ENCODE peak calls at places on chromosomes 2 and 18, in seven cellular contexts. C is heart left ventricle, F is NB4, U is adrenal gland, S is A549, L is ovary, I is H1. B is an unnamed sample.

GRCh38 chr2:23596316-23596885 is 211.4 kb downstream of the KLHL29 start:
- DNase-seq in C (no peak), F (peak), U (peak), S (no peak), L (peak), I (no peak), B (no peak)

GRCh38 chr18:11392292-11392691 is 217.1 kb upstream of the SLC35G4 start:
- DNase-seq in C (no peak), F (no peak), U (no peak), S (no peak), L (no peak), I (no peak), B (no peak)

GRCh38 chr2:143451622-143452021 is 322.4 kb downstream of the ARHGAP15 start:
- DNase-seq in C (no peak), F (no peak), U (no peak), S (peak), L (no peak), I (no peak), B (no peak)

GRCh38 chr2:120316528-120317179 is 29.3 kb upstream of the INHBB start:
- DNase-seq in C (no peak), F (no peak), U (no peak), S (no peak), L (no peak), I (no peak), B (no peak)

GRCh38 chr2:118123561-118124232 is 35.4 kb downstream of the INSIG2 start:
- DNase-seq in C (no peak), F (no peak), U (no peak), S (peak), L (no peak), I (no peak), B (no peak)

GRCh38 chr18:459801-460200 is 40.7 kb downstream of the COLEC12 start:
- DNase-seq in C (no peak), F (no peak), U (no peak), S (no peak), L (no peak), I (no peak), B (no peak)

GRCh38 chr2:189285962-189286648 is 106.5 kb upstream of the COL5A2 start:
- DNase-seq in C (no peak), F (no peak), U (no peak), S (peak), L (no peak), I (no peak), B (no peak)

GRCh38 chr2:146119586-146119985 is 1599.7 kb upstream of the ZEB2 start:
- DNase-seq in C (no peak), F (no peak), U (no peak), S (no peak), L (no peak), I (no peak), B (no peak)

GRCh38 chr2:201680743-201681142 is 17.7 kb downstream of the MPP4 start:
- DNase-seq in C (no peak), F (peak), U (peak), S (peak), L (no peak), I (peak), B (no peak)

GRCh38 chr18:44599409-44599808 is 81.3 kb upstream of the SETBP1 start:
- DNase-seq in C (no peak), F (no peak), U (no peak), S (no peak), L (no peak), I (no peak), B (no peak)

GRCh38 chr18:24404591-24404990 is 7.0 kb upstream of the OSBPL1A start:
- DNase-seq in C (no peak), F (no peak), U (no peak), S (no peak), L (no peak), I (no peak), B (no peak)

DNA sequence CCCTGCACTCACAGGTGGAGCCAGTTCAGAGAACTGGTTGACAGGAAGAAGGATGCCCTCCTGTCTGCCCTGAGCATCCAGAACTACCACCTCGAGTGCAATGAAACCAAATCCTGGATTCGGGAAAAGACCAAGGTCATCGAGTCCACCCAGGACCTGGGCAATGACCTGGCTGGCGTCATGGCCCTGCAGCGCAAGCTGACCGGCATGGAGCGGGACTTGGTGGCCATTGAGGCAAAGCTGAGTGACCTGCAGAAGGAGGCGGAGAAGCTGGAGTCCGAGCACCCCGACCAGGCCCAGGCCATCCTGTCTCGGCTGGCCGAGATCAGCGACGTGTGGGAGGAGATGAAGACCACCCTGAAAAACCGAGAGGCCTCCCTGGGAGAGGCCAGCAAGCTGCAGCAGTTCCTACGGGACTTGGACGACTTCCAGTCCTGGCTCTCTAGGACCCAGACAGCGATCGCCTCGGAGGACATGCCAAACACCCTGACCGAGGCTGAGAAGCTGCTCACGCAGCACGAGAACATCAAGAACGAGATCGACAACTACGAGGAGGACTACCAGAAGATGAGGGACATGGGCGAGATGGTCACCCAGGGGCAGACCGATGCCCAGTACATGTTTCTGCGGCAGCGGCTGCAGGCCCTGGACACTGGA is 92.5 kb upstream of the EML6 start:
- DNase-seq in C (no peak), F (no peak), U (peak), S (no peak), L (no peak), I (no peak), B (no peak)
- TF ChIP-seq POLR2A in C (no peak), F (no peak), U (no peak), S (no peak), L (no peak), I (no peak), B (no peak)

GRCh38 chr2:238847432-238847801 is 468 bp upstream of the TWIST2 start:
- DNase-seq in C (no peak), F (no peak), U (no peak), S (no peak), L (no peak), I (no peak), B (no peak)

GRCh38 chr2:238846503-238847431 is 1.1 kb upstream of the TWIST2 start:
- DNase-seq in C (no peak), F (no peak), U (no peak), S (no peak), L (peak), I (no peak), B (peak)

GRCh38 chr2:238848566-238848940 is 668 bp downstream of the TWIST2 start:
- DNase-seq in C (no peak), F (no peak), U (no peak), S (no peak), L (peak), I (no peak), B (peak)

GRCh38 chr2:238848941-238849853 is 1.3 kb downstream of the TWIST2 start:
- DNase-seq in C (no peak), F (no peak), U (no peak), S (no peak), L (peak), I (no peak), B (no peak)

DNA sequence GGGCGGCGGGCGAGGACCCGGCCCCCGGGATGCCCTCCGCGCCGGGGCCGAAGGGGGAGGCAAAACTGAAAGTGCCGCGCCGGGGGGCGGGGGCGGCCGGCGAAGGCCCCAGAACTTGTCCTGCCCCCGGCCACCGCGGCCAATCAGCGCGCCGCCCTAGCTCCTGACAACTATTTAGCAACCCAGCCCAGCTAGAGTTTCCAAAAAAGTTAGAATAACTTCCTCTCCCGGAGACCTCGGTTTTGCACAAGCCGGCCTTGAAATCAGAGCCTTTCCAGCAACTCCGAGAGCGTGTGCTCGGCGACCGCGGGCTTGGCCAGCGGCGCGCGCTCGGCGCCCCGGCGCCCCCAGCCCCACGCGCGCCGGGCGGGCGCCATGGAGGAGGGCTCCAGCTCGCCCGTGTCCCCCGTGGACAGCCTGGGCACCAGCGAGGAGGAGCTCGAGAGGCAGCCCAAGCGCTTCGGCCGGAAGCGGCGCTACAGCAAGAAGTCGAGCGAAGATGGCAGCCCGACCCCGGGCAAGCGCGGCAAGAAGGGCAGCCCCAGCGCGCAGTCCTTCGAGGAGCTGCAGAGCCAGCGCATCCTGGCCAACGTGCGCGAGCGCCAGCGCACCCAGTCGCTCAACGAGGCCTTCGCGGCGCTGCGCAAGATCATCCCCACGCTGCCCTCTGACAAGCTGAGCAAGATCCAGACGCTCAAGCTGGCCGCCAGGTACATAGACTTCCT is at the start of gene TWIST2:
- DNase-seq in C (peak), F (peak), U (peak), S (peak), L (peak), I (no peak), B (peak)
- TF ChIP-seq CTCF in C (no peak), F (no peak), U (no peak), S (peak), L (peak), I (no peak), B (no peak)

DNA sequence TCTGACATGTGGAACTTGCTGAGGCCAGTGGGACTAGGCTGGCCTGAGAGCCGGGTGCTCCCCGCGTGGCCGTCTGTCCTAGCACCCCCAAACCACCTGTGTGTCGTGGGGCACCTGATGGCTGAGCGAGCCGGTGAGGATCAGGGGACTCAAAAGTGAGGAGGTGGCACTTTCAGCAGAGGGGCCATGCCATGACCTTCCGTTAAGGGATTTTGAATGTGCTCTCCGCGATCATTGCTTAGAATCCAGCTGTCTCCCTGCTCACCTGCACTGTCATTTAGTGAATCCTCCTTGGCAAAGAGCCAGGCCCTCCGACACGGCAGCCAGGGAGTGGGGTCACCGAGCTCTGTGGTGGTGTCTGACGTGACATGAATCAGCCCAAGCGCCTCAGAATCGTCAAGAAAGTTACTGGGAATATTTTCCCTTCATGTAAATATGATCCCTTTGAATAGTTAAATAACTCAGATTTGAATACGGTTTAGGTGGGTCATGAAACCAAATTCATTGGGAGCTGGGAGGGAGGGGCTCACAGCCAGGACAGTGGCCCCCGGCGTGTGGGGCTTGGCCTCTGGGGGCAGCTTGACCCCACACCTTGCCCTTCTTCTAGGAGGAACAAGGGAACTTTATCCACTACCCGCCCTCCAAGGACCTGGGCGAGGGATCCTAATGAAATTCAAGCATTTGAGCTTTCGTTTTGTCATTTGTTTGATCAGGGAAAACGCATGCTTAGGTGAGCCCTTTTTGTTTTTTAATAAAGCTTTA is 9.5 kb downstream of the NFATC1 start:
- DNase-seq in C (peak), F (no peak), U (no peak), S (no peak), L (peak), I (no peak), B (no peak)
- H3K4me3 ChIP-seq in C (no peak), F (no peak), U (peak), S (no peak), L (no peak), I (no peak), B (no peak)

DNA sequence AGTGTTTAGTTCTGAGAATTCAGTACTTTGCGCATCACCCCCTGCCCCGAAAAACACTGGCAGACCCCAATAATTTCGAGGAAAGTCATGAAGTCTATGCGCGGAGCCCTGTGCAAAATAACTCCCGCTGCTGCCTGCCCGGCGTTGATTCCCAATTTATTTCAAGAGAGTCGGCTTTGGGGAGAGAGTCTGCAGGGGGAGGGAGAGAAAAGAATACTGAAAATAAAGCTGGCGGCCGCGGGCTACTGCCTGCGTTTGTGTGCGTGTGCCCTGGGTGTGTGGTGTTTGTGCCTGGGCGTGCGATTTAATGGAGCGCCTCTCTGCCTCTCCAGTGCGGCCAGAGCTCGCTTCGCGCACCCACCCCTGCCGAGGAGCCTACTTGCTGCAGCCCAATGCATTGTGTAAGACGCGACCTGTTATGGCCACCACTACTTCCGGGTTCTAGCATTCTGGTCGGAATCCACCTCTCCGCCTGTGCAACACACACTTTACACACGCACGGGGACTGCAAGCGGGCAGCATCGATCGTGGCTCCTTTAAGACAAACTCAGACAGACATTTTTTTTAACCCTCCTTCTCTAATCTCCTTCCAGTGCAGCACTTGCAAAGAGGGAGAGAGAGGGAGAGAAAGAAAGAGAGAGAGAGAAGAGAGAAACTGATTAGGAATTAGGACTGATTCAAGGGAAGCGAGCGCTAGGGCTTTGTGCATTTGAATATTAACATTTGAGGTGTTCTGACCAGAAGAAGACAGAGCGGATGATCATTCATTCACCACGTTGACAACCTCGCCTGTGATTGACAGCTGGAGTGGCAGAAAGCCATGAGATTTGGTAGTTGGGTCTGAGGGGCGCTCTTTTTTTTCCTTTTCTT is at the start of gene MEIS1:
- DNase-seq in C (peak), F (peak), U (peak), S (peak), L (peak), I (no peak), B (peak)
- TF ChIP-seq POLR2A in C (peak), F (no peak), U (peak), S (peak), L (peak), I (no peak), B (no peak)

GRCh38 chr2:139791330-139791729 is 1011.1 kb upstream of the NXPH2 start:
- DNase-seq in C (no peak), F (no peak), U (no peak), S (no peak), L (no peak), I (no peak), B (no peak)

DNA sequence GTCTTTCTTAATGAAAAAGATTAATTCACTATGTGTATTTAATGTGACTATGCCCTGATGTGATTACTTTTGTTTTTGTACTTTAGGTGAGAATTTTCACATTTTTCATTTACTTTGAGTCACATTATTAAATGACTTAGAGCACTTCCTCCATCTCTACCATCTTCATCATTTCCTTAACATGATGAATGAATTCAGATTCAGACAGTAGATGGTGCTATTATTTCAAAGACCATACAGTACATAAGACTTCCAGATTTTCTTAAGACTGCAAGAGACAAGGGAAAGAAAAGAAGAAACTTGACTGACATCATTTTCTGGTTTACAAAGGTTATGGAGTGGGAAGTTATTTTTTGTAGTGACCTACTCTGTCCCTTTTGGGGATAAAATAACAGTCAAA is 1010.6 kb upstream of the NXPH2 start:
- DNase-seq in C (no peak), F (peak), U (no peak), S (peak), L (no peak), I (no peak), B (no peak)
- TF ChIP-seq CTCF in C (no peak), F (no peak), U (no peak), S (peak), L (no peak), I (no peak), B (no peak)

DNA sequence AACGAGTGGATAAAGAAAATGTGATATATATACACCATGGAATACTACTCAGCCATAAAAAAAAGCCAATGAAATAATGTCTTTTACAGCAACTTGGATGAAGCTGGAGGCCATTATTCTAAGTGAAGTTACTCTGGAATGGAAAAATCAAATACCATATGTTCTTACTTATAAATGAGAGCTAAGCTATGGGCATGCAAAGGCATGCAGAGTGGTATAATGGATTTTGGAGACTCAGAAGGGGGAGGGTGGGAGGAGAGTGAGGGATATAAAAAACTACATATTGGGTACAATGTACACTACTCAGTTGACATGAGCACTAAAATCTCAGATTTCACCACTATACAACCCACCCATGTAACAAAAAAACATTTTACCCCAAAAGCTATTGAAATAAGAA is 1.7 kb upstream of the MSGN1 start:
- DNase-seq in C (no peak), F (no peak), U (no peak), S (no peak), L (no peak), I (no peak), B (no peak)
- H3K4me3 ChIP-seq in C (no peak), F (no peak), U (no peak), S (no peak), L (no peak), I (no peak), B (no peak)

DNA sequence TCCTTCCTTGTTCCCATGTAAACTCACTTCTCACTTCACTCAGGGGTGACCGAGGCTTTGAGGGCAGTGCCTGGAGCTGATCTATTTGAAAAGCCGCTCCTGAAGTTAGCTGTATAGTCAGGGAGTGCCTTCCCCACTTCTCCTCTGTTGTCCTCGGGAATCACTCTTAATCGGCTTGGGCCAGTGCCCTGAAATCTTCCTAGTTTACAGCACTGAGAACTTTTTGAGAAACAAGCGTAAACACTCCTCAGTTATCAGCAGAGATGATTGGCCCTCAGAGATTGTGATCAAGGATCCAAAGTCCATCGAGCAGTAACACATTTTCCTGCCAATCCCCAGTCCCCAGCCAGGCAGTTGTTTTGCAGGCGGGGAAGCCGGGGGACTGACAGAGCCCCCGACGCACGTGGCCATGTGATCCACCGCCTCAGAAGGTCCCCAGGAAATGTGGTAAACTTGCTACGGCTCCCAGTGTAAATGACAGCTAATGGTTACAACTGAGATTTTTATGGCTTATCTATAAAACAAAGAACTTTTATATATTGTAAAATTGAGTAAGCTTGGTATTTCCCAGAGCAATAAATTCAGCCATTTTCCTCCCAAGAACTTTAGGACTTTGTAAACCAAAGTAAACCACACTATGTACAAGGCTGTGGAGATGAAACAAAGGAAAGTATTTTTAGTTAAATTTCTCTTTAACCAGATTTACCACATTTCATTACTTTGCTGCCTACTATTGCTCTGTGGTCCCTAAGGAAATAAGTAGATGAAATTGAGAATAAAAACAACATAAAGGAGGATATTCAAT is 53.5 kb downstream of the C18orf63 start:
- DNase-seq in C (no peak), F (no peak), U (no peak), S (no peak), L (no peak), I (no peak), B (no peak)
- TF ChIP-seq POLR2A in C (no peak), F (no peak), U (no peak), S (no peak), L (no peak), I (no peak), B (no peak)